ENCODE peak calls at places on chromosomes 4 and X, in nine cellular contexts. T is IMR-90, A is lower lobe of right lung, D is endothelial cell of umbilical vein, O is sigmoid colon, Q is suprapubic skin, E is tibial artery, Y is SK-N-SH, G is Peyer's patch. P is an unnamed sample. For H3K4me1, the result is how much of the 10 kb centered on the place peaks cover.

GRCh38 chr4:100295792-100296191 is 105.5 kb upstream of the DDIT4L start:
- DNase-seq in D (peak), O (no peak), Q (no peak), A (no peak), T (peak), G (no peak), Y (no peak), E (no peak), P (no peak)

GRCh38 chr4:100977746-100978397 is 369.5 kb downstream of the PPP3CA start:
- DNase-seq in O (no peak), A (no peak), D (no peak), Q (no peak), Y (peak), G (no peak), T (no peak), E (no peak), P (no peak)

GRCh38 chr4:78885598-78885997 is 53.6 kb downstream of the PAQR3 start:
- DNase-seq in D (no peak), O (no peak), G (no peak), Y (no peak), A (no peak), Q (no peak), E (no peak), T (peak), P (no peak)

GRCh38 chrX:45850197-45850774 is 649.6 kb upstream of the DIPK2B start:
- DNase-seq in Q (no peak), O (no peak), G (peak), Y (no peak), D (peak), A (no peak), T (no peak), E (no peak), P (no peak)

GRCh38 chr4:99998062-99998880 is 48.2 kb upstream of the H2AZ1 start:
- DNase-seq in A (no peak), T (peak), Y (peak), Q (no peak), O (no peak), D (peak), G (no peak), E (no peak), P (no peak)

GRCh38 chr4:133320576-133321170 is 171.6 kb downstream of the PCDH10 start:
- DNase-seq in A (no peak), E (no peak), Y (peak), G (no peak), T (peak), Q (no peak), D (peak), O (no peak), P (no peak)

GRCh38 chrX:40543661-40544328 is 37.0 kb upstream of the ATP6AP2 start:
- DNase-seq in D (peak), O (no peak), A (no peak), Q (no peak), G (no peak), E (no peak), T (peak), Y (peak), P (no peak)

GRCh38 chr4:140152760-140153418 is 1.1 kb downstream of the MAML3 start:
- DNase-seq in Q (peak), T (peak), D (peak), A (peak), G (peak), Y (peak), E (peak), O (peak), P (peak)

GRCh38 chr4:74906771-74907170 is 26.1 kb upstream of the PARM1 start:
- DNase-seq in A (no peak), Q (no peak), E (no peak), G (no peak), T (no peak), D (no peak), O (no peak), Y (no peak), P (no peak)

GRCh38 chrX:103253608-103254007 is 1.3 kb downstream of the TCEAL8 start:
- DNase-seq in Y (no peak), D (peak), A (no peak), E (no peak), O (no peak), Q (no peak), T (no peak), G (no peak), P (no peak)

GRCh38 chr4:94127707-94128328 is 79.8 kb upstream of the SMARCAD1 start:
- DNase-seq in O (no peak), A (no peak), Q (no peak), D (peak), T (peak), G (no peak), Y (peak), E (no peak), P (no peak)

GRCh38 chr4:48268956-48269860 is at the start of gene TEC:
- DNase-seq in T (no peak), E (peak), Q (peak), A (peak), G (peak), Y (peak), D (peak), O (peak), P (peak)

GRCh38 chr4:25209702-25210101 is 24.1 kb upstream of the PI4K2B start:
- DNase-seq in A (no peak), T (no peak), D (no peak), G (no peak), Q (no peak), O (no peak), E (no peak), Y (no peak), P (no peak)

GRCh38 chr4:178165251-178165650 is 723.0 kb upstream of the AGA start:
- DNase-seq in E (no peak), Q (no peak), A (no peak), D (no peak), Y (no peak), O (no peak), T (no peak), G (no peak), P (no peak)

GRCh38 chrX:110432831-110433230 is 74.2 kb downstream of the RTL9 start:
- DNase-seq in Q (no peak), G (no peak), E (no peak), D (no peak), O (no peak), A (no peak), Y (no peak), T (no peak), P (no peak)

GRCh38 chr4:134201216-134202098 is at the start of gene PABPC4L:
- DNase-seq in Y (no peak), T (peak), A (peak), G (peak), O (peak), Q (peak), E (peak), D (peak), P (no peak)

GRCh38 chrX:52216541-52216940 is 31.9 kb downstream of the MAGED4 start:
- DNase-seq in Q (no peak), E (no peak), T (no peak), D (no peak), O (no peak), Y (no peak), A (no peak), G (no peak), P (no peak)

GRCh38 chrX:54208531-54208930 is 25.5 kb upstream of the FAM120C start:
- DNase-seq in O (no peak), E (no peak), Q (no peak), T (peak), G (no peak), Y (no peak), A (no peak), D (no peak), P (no peak)

GRCh38 chrX:67700607-67701006 is 156.8 kb downstream of the AR start:
- DNase-seq in D (no peak), A (no peak), T (no peak), Y (no peak), G (no peak), O (no peak), E (no peak), Q (no peak), P (no peak)

GRCh38 chrX:65961714-65962113 is 78.2 kb downstream of the VSIG4 start:
- DNase-seq in A (no peak), D (no peak), G (no peak), E (no peak), O (no peak), Y (no peak), Q (no peak), T (no peak), P (no peak)

GRCh38 chrX:9848718-9849481 is 62.7 kb downstream of the SHROOM2 start:
- DNase-seq in D (no peak), O (no peak), A (no peak), Q (no peak), G (no peak), T (no peak), E (no peak), Y (no peak), P (no peak)

GRCh38 chr4:138458751-138459150 is 216.6 kb upstream of the SLC7A11 start:
- DNase-seq in D (no peak), Y (no peak), G (no peak), O (no peak), E (no peak), T (no peak), A (no peak), Q (no peak), P (no peak)

GRCh38 chr4:97984545-97985131 is 158.6 kb downstream of the STPG2 start:
- DNase-seq in Y (no peak), Q (no peak), O (no peak), A (no peak), D (peak), G (no peak), E (no peak), T (no peak), P (no peak)

GRCh38 chr4:150316332-150317205 is 238.3 kb downstream of the DCLK2 start:
- DNase-seq in T (peak), G (no peak), A (no peak), E (no peak), Y (no peak), O (no peak), Q (no peak), D (no peak), P (no peak)

GRCh38 chr4:176635372-176636261 is 157.1 kb downstream of the VEGFC start:
- DNase-seq in G (no peak), T (peak), D (peak), A (no peak), O (no peak), E (no peak), Q (no peak), Y (no peak), P (no peak)

GRCh38 chr4:138561906-138562305 is 319.8 kb upstream of the SLC7A11 start:
- DNase-seq in O (peak), Y (no peak), D (peak), G (no peak), E (no peak), A (no peak), T (no peak), Q (no peak), P (no peak)

DNA sequence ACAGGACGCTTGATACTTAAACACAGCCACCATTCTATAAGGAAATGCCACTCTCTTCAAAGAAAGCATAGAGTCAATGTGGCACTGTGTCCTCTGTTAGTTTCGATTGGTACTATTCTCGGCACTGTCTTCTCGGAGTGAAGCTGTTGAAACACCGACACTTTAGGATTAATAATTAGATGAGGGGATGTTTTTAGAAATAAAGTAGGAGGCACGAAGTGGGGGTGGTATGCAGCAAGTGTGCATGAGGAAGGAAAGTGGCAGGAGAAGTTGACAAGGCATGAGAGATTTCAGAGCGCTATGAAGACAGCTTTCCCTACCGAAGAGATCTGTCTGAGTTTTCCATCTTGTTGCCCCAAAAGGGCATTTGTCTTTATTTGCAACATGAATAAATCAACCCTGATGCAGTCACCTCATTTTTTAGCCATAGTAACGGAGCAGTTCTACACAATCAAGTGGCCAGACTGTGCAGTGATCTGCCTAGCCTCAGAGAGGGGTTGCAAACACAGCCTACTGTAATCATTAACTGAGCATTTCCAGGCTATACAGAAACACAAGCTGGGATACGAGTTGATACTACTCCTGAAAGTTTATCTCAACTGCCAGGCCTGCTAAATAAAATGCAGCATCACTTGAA is 8.3 kb downstream of the GPRIN3 start:
- DNase-seq in Y (no peak), T (no peak), Q (no peak), E (no peak), O (no peak), D (no peak), G (no peak), A (no peak), P (no peak)
- H3K4me1 ChIP-seq in Y (under half), T (under half), Q (under half), E (under half), O (under half), D (under half), G (under half), A (half or more), P (half or more)

DNA sequence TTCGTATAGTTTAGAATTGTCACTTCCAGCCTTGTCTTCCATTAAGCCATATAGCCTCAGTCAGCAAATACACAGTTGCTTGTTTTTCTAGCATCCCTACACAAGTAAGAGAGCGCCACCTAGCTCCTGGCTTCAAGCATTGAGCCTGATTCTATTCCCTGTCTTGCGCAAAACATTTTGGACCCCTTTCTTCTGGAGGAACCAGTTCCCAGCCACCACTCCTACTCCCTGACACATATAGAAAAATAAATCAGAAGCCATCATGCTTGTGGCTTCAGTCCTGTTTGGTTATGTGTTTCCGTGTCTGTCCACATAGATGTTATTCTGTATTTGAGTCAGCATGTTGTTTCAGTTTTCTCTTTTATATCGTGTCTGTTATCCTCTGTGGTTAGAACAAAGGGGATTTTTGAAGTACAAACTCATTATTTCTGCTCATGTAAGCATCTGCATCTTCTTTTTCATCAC is 59.9 kb downstream of the GK start:
- DNase-seq in E (peak), D (peak), T (peak), A (peak), G (no peak), O (no peak), Q (peak), Y (peak), P (peak)
- TF ChIP-seq CTCF in E (peak), D (peak), T (peak), A (peak), G (peak), O (peak), Q (peak), Y (peak), P (no peak)

GRCh38 chrX:104469771-104470170 is 96.2 kb upstream of the IL1RAPL2 start:
- DNase-seq in D (no peak), E (no peak), O (no peak), Y (no peak), G (no peak), Q (no peak), T (no peak), A (no peak), P (no peak)
- H3K27ac ChIP-seq in D (no peak), E (no peak), O (no peak), Y (no peak), G (no peak), Q (no peak), T (no peak), A (no peak), P (no peak)

GRCh38 chr4:8762356-8762755 is 109.3 kb downstream of the HMX1 start:
- DNase-seq in Q (no peak), T (no peak), D (no peak), A (peak), Y (no peak), G (peak), O (peak), E (peak), P (no peak)
- H3K4me1 ChIP-seq in Q (under half), T (under half), D (under half), A (under half), Y (under half), G (under half), O (under half), E (under half), P (under half)

DNA sequence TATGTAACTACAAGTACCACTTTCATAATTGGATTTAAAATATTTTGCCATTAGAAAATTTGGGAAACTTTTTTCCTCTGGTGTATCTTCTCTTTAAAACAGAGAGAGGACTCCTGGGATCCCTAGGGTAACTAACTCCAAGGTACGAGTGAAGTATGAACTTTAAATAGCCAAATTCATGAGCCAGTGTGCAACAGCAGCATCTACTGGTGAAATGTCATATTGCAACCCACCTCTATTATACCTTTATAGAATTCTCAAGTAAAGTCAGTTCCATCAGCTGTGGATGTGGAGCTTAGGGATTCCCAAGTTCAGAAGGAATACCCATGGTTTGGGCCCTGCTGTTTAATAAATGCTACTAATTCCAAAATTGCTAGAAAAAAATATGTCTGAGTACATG is 282.7 kb upstream of the TAPT1 start:
- DNase-seq in D (no peak), E (no peak), O (no peak), G (no peak), T (no peak), A (no peak), Y (no peak), Q (no peak), P (no peak)
- TF ChIP-seq CTCF in D (peak), E (no peak), O (no peak), G (no peak), T (peak), A (peak), Y (peak), Q (no peak), P (no peak)

GRCh38 chrX:72436010-72436409 is 130.3 kb upstream of the CITED1 start:
- DNase-seq in O (no peak), D (no peak), Y (no peak), A (no peak), E (no peak), Q (no peak), T (no peak), G (no peak), P (no peak)

GRCh38 chrX:72430405-72430968 is 124.8 kb upstream of the CITED1 start:
- DNase-seq in T (no peak), Y (no peak), G (no peak), A (no peak), O (no peak), D (peak), E (no peak), Q (no peak), P (no peak)
- H3K27ac ChIP-seq in T (no peak), Y (no peak), G (no peak), A (no peak), O (no peak), D (peak), E (no peak), Q (no peak), P (no peak)

GRCh38 chrX:155998761-155999510 is 1.4 kb downstream of the IL9R start:
- DNase-seq in O (no peak), Q (no peak), G (no peak), D (no peak), T (no peak), A (no peak), E (no peak), Y (no peak), P (no peak)
- H3K4me1 ChIP-seq in O (under half), Q (under half), G (under half), D (under half), T (under half), A (under half), E (under half), Y (under half), P (under half)

GRCh38 chr4:161252520-161253141 is 911.2 kb downstream of the FSTL5 start:
- DNase-seq in T (peak), E (no peak), A (no peak), Y (no peak), Q (no peak), D (peak), G (no peak), O (no peak), P (no peak)

GRCh38 chr4:161254375-161254774 is 909.4 kb downstream of the FSTL5 start:
- DNase-seq in E (no peak), T (no peak), Q (no peak), O (no peak), D (no peak), G (no peak), Y (no peak), A (no peak), P (no peak)

GRCh38 chr4:161256172-161256571 is 907.6 kb downstream of the FSTL5 start:
- DNase-seq in E (no peak), O (no peak), D (no peak), Q (no peak), A (no peak), G (no peak), Y (no peak), T (no peak), P (no peak)

GRCh38 chr4:161260819-161261218 is 903.0 kb downstream of the FSTL5 start:
- DNase-seq in G (no peak), O (no peak), Y (no peak), T (no peak), E (no peak), Q (no peak), D (no peak), A (no peak), P (no peak)

DNA sequence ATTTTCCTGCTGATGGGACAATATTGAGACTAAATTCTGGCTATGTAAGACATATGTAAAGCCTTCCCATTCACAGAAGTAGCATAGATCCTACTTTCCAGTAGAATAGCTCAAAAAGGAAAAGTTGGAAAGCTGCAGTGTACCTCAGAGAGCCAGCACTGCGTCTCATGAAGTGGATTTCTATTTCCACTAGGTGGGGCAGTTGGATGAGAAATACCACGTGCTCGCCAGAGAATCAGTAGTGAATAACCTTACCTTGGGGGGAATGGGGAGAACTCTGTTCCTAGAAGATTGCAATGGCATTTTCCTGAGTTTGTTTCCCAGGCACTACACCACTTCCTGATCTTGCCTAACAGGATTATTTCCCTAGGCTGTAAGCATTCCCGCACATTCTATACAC is 907.1 kb downstream of the FSTL5 start:
- DNase-seq in O (no peak), Y (no peak), E (no peak), D (peak), A (no peak), T (no peak), Q (no peak), G (no peak), P (no peak)
- TF ChIP-seq CTCF in O (no peak), Y (peak), E (no peak), D (peak), A (no peak), T (peak), Q (no peak), G (no peak), P (no peak)

GRCh38 chr4:77676842-77677241 is 71.2 kb downstream of the CXCL13 start:
- DNase-seq in E (no peak), Y (no peak), Q (no peak), T (no peak), A (no peak), O (no peak), D (no peak), G (no peak), P (no peak)

GRCh38 chr4:77681792-77682191 is 76.2 kb downstream of the CXCL13 start:
- DNase-seq in Y (no peak), A (no peak), O (no peak), T (no peak), Q (no peak), G (no peak), D (no peak), E (no peak), P (no peak)
- H3K27ac ChIP-seq in Y (no peak), A (no peak), O (no peak), T (no peak), Q (no peak), G (no peak), D (no peak), E (no peak), P (no peak)